ENCODE peak calls at places on chromosomes 7 and 10, in eight cellular contexts. One of them, this sample, is unnamed.

GRCh38 chr10:7984896-7985295 is 69.6 kb upstream of the GATA3 start:
- DNase-seq in NCI-H187: no peak
- DNase-seq in thoracic aorta: no peak
- DNase-seq in astrocyte: no peak
- DNase-seq in heart left ventricle: no peak
- DNase-seq in LoVo: no peak
- DNase-seq in kidney tubule cell: no peak
- DNase-seq in transverse colon: no peak
- DNase-seq in this sample: no peak

GRCh38 chr10:31702005-31702404 is 226.6 kb downstream of the ARHGAP12 start:
- DNase-seq in kidney tubule cell: no peak
- DNase-seq in NCI-H187: no peak
- DNase-seq in astrocyte: no peak
- DNase-seq in thoracic aorta: no peak
- DNase-seq in transverse colon: no peak
- DNase-seq in heart left ventricle: no peak
- DNase-seq in LoVo: no peak
- DNase-seq in this sample: no peak

GRCh38 chr10:118672766-118673715 is 77.6 kb upstream of the PRLHR start:
- DNase-seq in thoracic aorta: no peak
- DNase-seq in LoVo: no peak
- DNase-seq in astrocyte: no peak
- DNase-seq in heart left ventricle: no peak
- DNase-seq in NCI-H187: no peak
- DNase-seq in kidney tubule cell: no peak
- DNase-seq in transverse colon: no peak
- DNase-seq in this sample: no peak

GRCh38 chr10:61187601-61188000 is 243.6 kb upstream of the RHOBTB1 start:
- DNase-seq in heart left ventricle: no peak
- DNase-seq in astrocyte: no peak
- DNase-seq in thoracic aorta: no peak
- DNase-seq in LoVo: no peak
- DNase-seq in kidney tubule cell: no peak
- DNase-seq in transverse colon: no peak
- DNase-seq in NCI-H187: no peak
- DNase-seq in this sample: no peak

GRCh38 chr10:6204341-6205191 is 1.8 kb downstream of the PFKFB3 start:
- DNase-seq in NCI-H187: no peak
- DNase-seq in transverse colon: peak
- DNase-seq in astrocyte: peak
- DNase-seq in kidney tubule cell: peak
- DNase-seq in heart left ventricle: peak
- DNase-seq in thoracic aorta: no peak
- DNase-seq in LoVo: no peak
- DNase-seq in this sample: no peak

GRCh38 chr7:105673367-105674188 is 92.3 kb upstream of the EFCAB10 start:
- DNase-seq in thoracic aorta: no peak
- DNase-seq in kidney tubule cell: peak
- DNase-seq in astrocyte: no peak
- DNase-seq in NCI-H187: peak
- DNase-seq in heart left ventricle: peak
- DNase-seq in LoVo: no peak
- DNase-seq in transverse colon: peak
- DNase-seq in this sample: no peak

GRCh38 chr7:152180048-152180447 is 154.6 kb downstream of the GALNT11 start:
- DNase-seq in LoVo: no peak
- DNase-seq in heart left ventricle: no peak
- DNase-seq in thoracic aorta: no peak
- DNase-seq in NCI-H187: no peak
- DNase-seq in transverse colon: no peak
- DNase-seq in astrocyte: no peak
- DNase-seq in kidney tubule cell: no peak
- DNase-seq in this sample: no peak

GRCh38 chr7:44383566-44383965 is 58.2 kb upstream of the CAMK2B start:
- DNase-seq in heart left ventricle: peak
- DNase-seq in thoracic aorta: peak
- DNase-seq in NCI-H187: no peak
- DNase-seq in kidney tubule cell: peak
- DNase-seq in transverse colon: no peak
- DNase-seq in astrocyte: peak
- DNase-seq in LoVo: no peak
- DNase-seq in this sample: no peak

GRCh38 chr10:33876547-33877400 is 542.3 kb upstream of the NRP1 start:
- DNase-seq in astrocyte: no peak
- DNase-seq in NCI-H187: no peak
- DNase-seq in heart left ventricle: no peak
- DNase-seq in LoVo: no peak
- DNase-seq in transverse colon: peak
- DNase-seq in kidney tubule cell: no peak
- DNase-seq in thoracic aorta: no peak
- DNase-seq in this sample: no peak

GRCh38 chr10:75497997-75498797 is 66.8 kb downstream of the LRMDA start:
- DNase-seq in astrocyte: peak
- DNase-seq in NCI-H187: no peak
- DNase-seq in LoVo: peak
- DNase-seq in heart left ventricle: no peak
- DNase-seq in kidney tubule cell: no peak
- DNase-seq in transverse colon: no peak
- DNase-seq in thoracic aorta: no peak
- DNase-seq in this sample: no peak

GRCh38 chr7:138705122-138705521 is 4.0 kb upstream of the SVOPL start:
- DNase-seq in astrocyte: no peak
- DNase-seq in kidney tubule cell: peak
- DNase-seq in heart left ventricle: no peak
- DNase-seq in thoracic aorta: no peak
- DNase-seq in transverse colon: no peak
- DNase-seq in NCI-H187: no peak
- DNase-seq in LoVo: no peak
- DNase-seq in this sample: no peak

GRCh38 chr7:38007096-38007495 is 86.7 kb downstream of the EPDR1 start:
- DNase-seq in kidney tubule cell: no peak
- DNase-seq in heart left ventricle: no peak
- DNase-seq in NCI-H187: no peak
- DNase-seq in thoracic aorta: no peak
- DNase-seq in transverse colon: no peak
- DNase-seq in LoVo: no peak
- DNase-seq in astrocyte: peak
- DNase-seq in this sample: no peak

GRCh38 chr7:117993377-117994003 is 120.2 kb upstream of the CTTNBP2 start:
- DNase-seq in kidney tubule cell: peak
- DNase-seq in LoVo: peak
- DNase-seq in thoracic aorta: no peak
- DNase-seq in transverse colon: peak
- DNase-seq in NCI-H187: peak
- DNase-seq in heart left ventricle: no peak
- DNase-seq in astrocyte: peak
- DNase-seq in this sample: peak

GRCh38 chr7:156019308-156019707 is 207.0 kb upstream of the SHH start:
- DNase-seq in kidney tubule cell: no peak
- DNase-seq in NCI-H187: no peak
- DNase-seq in transverse colon: no peak
- DNase-seq in LoVo: no peak
- DNase-seq in astrocyte: no peak
- DNase-seq in thoracic aorta: no peak
- DNase-seq in heart left ventricle: no peak
- DNase-seq in this sample: no peak

GRCh38 chr10:43923328-43923727 is 274.6 kb upstream of the ZNF32 start:
- DNase-seq in astrocyte: no peak
- DNase-seq in transverse colon: no peak
- DNase-seq in thoracic aorta: no peak
- DNase-seq in LoVo: no peak
- DNase-seq in heart left ventricle: no peak
- DNase-seq in NCI-H187: no peak
- DNase-seq in kidney tubule cell: no peak
- DNase-seq in this sample: no peak